ENCODE peak calls at places on chromosomes 4 and X, in nine cellular contexts. O is LHCN-M2; Q is activated T-cell treated with anti-CD3 and anti-CD28 coated beads for 1 hour; V is ELF-1; A is stimulated activated CD4-positive, alpha-beta T cell treated with anti-CD3 and anti-CD28 coated beads, Interleukin-15, amount 100 ng/mL, for 1 hour; D is T-helper 17 cell; B is NCI-H460; H is naive thymus-derived CD4-positive, alpha-beta T cell; T is Right ventricle myocardium superior. P is an unnamed sample.

GRCh38 chr4:74105656-74106275 is 6.8 kb upstream of the CXCL2 start:
- DNase-seq in O (peak), V (no peak), D (no peak), A (no peak), B (no peak), T (no peak), Q (no peak), H (no peak), P (no peak)

GRCh38 chr4:183413562-183414200 is 30.8 kb upstream of the CDKN2AIP start:
- DNase-seq in B (no peak), T (no peak), A (no peak), Q (no peak), V (peak), O (no peak), D (no peak), H (no peak), P (no peak)

GRCh38 chr4:96916731-96917130 is 1076.8 kb downstream of the PDHA2 start:
- DNase-seq in D (no peak), H (no peak), V (peak), Q (no peak), B (no peak), T (no peak), O (peak), A (no peak), P (peak)

GRCh38 chr4:6688879-6689505 is 4.7 kb upstream of the S100P start:
- DNase-seq in A (peak), H (no peak), Q (peak), B (no peak), T (no peak), O (peak), V (peak), D (peak), P (peak)

GRCh38 chrX:103635436-103635835 is 6.7 kb downstream of the TCEAL1 start:
- DNase-seq in A (no peak), O (no peak), H (no peak), Q (no peak), T (no peak), B (no peak), D (no peak), V (no peak), P (no peak)

GRCh38 chrX:132483523-132483922 is 5.3 kb downstream of the MBNL3 start:
- DNase-seq in T (no peak), D (no peak), B (no peak), A (no peak), O (no peak), H (no peak), V (no peak), Q (no peak), P (no peak)

GRCh38 chr4:153113838-153114105 is 90.5 kb upstream of the TRIM2 start:
- DNase-seq in B (no peak), V (no peak), A (no peak), D (no peak), O (no peak), H (no peak), Q (no peak), T (no peak), P (no peak)

GRCh38 chrX:41634284-41634683 is 54.5 kb upstream of the GPR34 start:
- DNase-seq in H (no peak), B (no peak), T (no peak), O (peak), Q (no peak), V (no peak), D (no peak), A (no peak), P (no peak)

GRCh38 chr4:67051000-67051789 is 494.1 kb downstream of the CENPC start:
- DNase-seq in T (no peak), Q (no peak), V (no peak), D (no peak), H (no peak), B (no peak), O (no peak), A (no peak), P (no peak)

GRCh38 chr4:181957088-181957487 is 286.1 kb upstream of the TENM3 start:
- DNase-seq in O (peak), D (no peak), T (no peak), A (no peak), B (no peak), Q (no peak), V (no peak), H (no peak), P (peak)

GRCh38 chr4:153295131-153295755 is 49.2 kb upstream of the MND1 start:
- DNase-seq in A (no peak), D (no peak), Q (no peak), V (peak), B (no peak), T (no peak), O (no peak), H (no peak), P (peak)

GRCh38 chr4:146550161-146550560 is 28.4 kb upstream of the SLC10A7 start:
- DNase-seq in Q (no peak), O (no peak), T (no peak), B (no peak), V (no peak), H (no peak), A (no peak), D (no peak), P (no peak)

GRCh38 chrX:46698691-46699090 is 60.2 kb downstream of the SLC9A7 start:
- DNase-seq in H (no peak), D (no peak), O (no peak), Q (no peak), V (no peak), A (no peak), B (no peak), T (no peak), P (no peak)

GRCh38 chr4:25860586-25861421 is 2.0 kb downstream of the SEL1L3 start:
- DNase-seq in V (no peak), A (no peak), O (no peak), D (no peak), T (no peak), H (no peak), Q (no peak), B (no peak), P (no peak)

GRCh38 chrX:65750674-65751469 is 83.4 kb downstream of the MSN start:
- DNase-seq in H (no peak), T (no peak), D (no peak), Q (no peak), V (no peak), A (no peak), O (no peak), B (no peak), P (no peak)

GRCh38 chrX:74421181-74422028 is at the start of gene SLC16A2:
- DNase-seq in Q (peak), D (no peak), O (peak), T (peak), H (no peak), B (peak), V (peak), A (no peak), P (peak)

GRCh38 chr4:169024762-169025161 is 14.7 kb upstream of the CBR4 start:
- DNase-seq in V (no peak), A (no peak), D (no peak), B (peak), O (peak), T (no peak), H (no peak), Q (no peak), P (peak)

GRCh38 chrX:136021903-136022302 is 36.7 kb downstream of the SLC9A6 start:
- DNase-seq in O (no peak), V (no peak), H (no peak), D (no peak), A (no peak), B (no peak), T (no peak), Q (no peak), P (no peak)

GRCh38 chr4:89674876-89675459 is 162.0 kb downstream of the SNCA start:
- DNase-seq in B (no peak), V (peak), A (no peak), T (no peak), D (no peak), O (no peak), H (no peak), Q (no peak), P (no peak)

GRCh38 chr4:21512351-21512750 is 436.2 kb downstream of the KCNIP4 start:
- DNase-seq in T (no peak), O (peak), V (no peak), H (no peak), A (no peak), B (peak), Q (no peak), D (no peak), P (peak)

GRCh38 chr4:82005153-82005552 is 368.6 kb downstream of the HNRNPD start:
- DNase-seq in B (no peak), O (no peak), H (no peak), A (no peak), T (no peak), D (no peak), V (no peak), Q (no peak), P (no peak)

GRCh38 chr4:122481766-122482405 is 25.4 kb upstream of the IL2 start:
- DNase-seq in Q (no peak), B (no peak), H (no peak), O (no peak), A (no peak), D (no peak), V (no peak), T (no peak), P (no peak)

GRCh38 chr4:102807345-102807744 is 20.0 kb downstream of the UBE2D3 start:
- DNase-seq in D (no peak), V (no peak), B (no peak), H (no peak), A (no peak), T (no peak), O (no peak), Q (no peak), P (no peak)

GRCh38 chrX:18620349-18620748 is 51.6 kb downstream of the RS1 start:
- DNase-seq in O (no peak), T (no peak), A (no peak), V (peak), Q (no peak), H (no peak), B (no peak), D (no peak), P (no peak)

GRCh38 chr4:109657854-109658253 is 45.4 kb downstream of the CASP6 start:
- DNase-seq in A (no peak), O (no peak), Q (no peak), T (no peak), V (no peak), H (no peak), B (no peak), D (no peak), P (no peak)

GRCh38 chrX:37846934-37847732 is at the start of gene DYNLT3:
- DNase-seq in A (peak), T (peak), B (peak), D (peak), V (peak), H (peak), Q (peak), O (peak), P (peak)

GRCh38 chr4:41590591-41590990 is 52.6 kb downstream of the LIMCH1 start:
- DNase-seq in T (no peak), O (no peak), A (no peak), V (peak), D (no peak), Q (no peak), B (no peak), H (no peak), P (peak)

GRCh38 chrX:122625239-122625638 is 558.8 kb upstream of the GRIA3 start:
- DNase-seq in V (no peak), O (no peak), T (no peak), D (no peak), A (no peak), H (no peak), Q (no peak), B (no peak), P (no peak)

GRCh38 chr4:87058272-87059073 is 123.7 kb downstream of the AFF1 start:
- DNase-seq in V (peak), D (no peak), T (no peak), O (peak), A (no peak), Q (no peak), B (peak), H (no peak), P (peak)

GRCh38 chrX:53686151-53686885 is at the start of gene HUWE1:
- DNase-seq in T (peak), O (peak), V (peak), A (peak), D (peak), Q (peak), H (peak), B (peak), P (peak)

GRCh38 chr4:144591401-144591800 is 54.6 kb upstream of the HHIP start:
- DNase-seq in D (no peak), H (no peak), B (no peak), O (peak), A (no peak), Q (no peak), V (no peak), T (no peak), P (no peak)

GRCh38 chrX:15973941-15974340 is 119.3 kb upstream of the AP1S2 start:
- DNase-seq in D (no peak), Q (no peak), T (peak), A (no peak), V (no peak), H (no peak), B (no peak), O (no peak), P (no peak)

GRCh38 chr4:74202062-74202586 is 44.2 kb downstream of the MTHFD2L start:
- DNase-seq in H (no peak), T (no peak), O (no peak), B (no peak), V (no peak), D (no peak), A (no peak), Q (no peak), P (no peak)

GRCh38 chr4:126839066-126839465 is 793.7 kb upstream of the INTU start:
- DNase-seq in A (no peak), H (no peak), O (peak), T (no peak), B (no peak), Q (no peak), D (no peak), V (no peak), P (no peak)

P was measured in iPS-NIHi11.